ENCODE peak calls at places on chromosomes 12 and 14, in five cellular contexts. One of them, this sample, is unnamed.

GRCh38 chr12:91681751-91682150 is 463.9 kb downstream of the BTG1 start:
- DNase-seq in CD8-positive, alpha-beta memory T cell: no peak
- DNase-seq in H54: no peak
- DNase-seq in cardiac fibroblast: no peak
- DNase-seq in aorta: no peak
- DNase-seq in this sample: no peak

GRCh38 chr14:96071561-96071960 is 32.4 kb downstream of the C14orf132 start:
- DNase-seq in aorta: peak; percentile 58
- DNase-seq in H54: no peak
- DNase-seq in cardiac fibroblast: no peak
- DNase-seq in CD8-positive, alpha-beta memory T cell: no peak
- DNase-seq in this sample: no peak

GRCh38 chr12:109736552-109737108 is 23.0 kb downstream of the FAM222A start:
- DNase-seq in cardiac fibroblast: peak; percentile 68
- DNase-seq in CD8-positive, alpha-beta memory T cell: no peak
- DNase-seq in aorta: peak; percentile 59
- DNase-seq in H54: no peak
- DNase-seq in this sample: no peak

GRCh38 chr12:43676183-43676813 is 82.3 kb downstream of the PUS7L start:
- DNase-seq in CD8-positive, alpha-beta memory T cell: no peak
- DNase-seq in aorta: no peak
- DNase-seq in cardiac fibroblast: peak; percentile 12
- DNase-seq in H54: no peak
- DNase-seq in this sample: peak; percentile 34

GRCh38 chr14:57136669-57137068 is 132.0 kb downstream of the EXOC5 start:
- DNase-seq in aorta: no peak
- DNase-seq in cardiac fibroblast: peak; percentile 3
- DNase-seq in CD8-positive, alpha-beta memory T cell: no peak
- DNase-seq in H54: no peak
- DNase-seq in this sample: no peak

GRCh38 chr14:90419200-90419599 is 22.4 kb downstream of the CALM1 start:
- DNase-seq in CD8-positive, alpha-beta memory T cell: no peak
- DNase-seq in cardiac fibroblast: peak; percentile 96
- DNase-seq in aorta: peak; percentile 95
- DNase-seq in H54: peak; percentile 95
- DNase-seq in this sample: no peak

GRCh38 chr14:90522585-90523191 is 125.9 kb downstream of the CALM1 start:
- DNase-seq in cardiac fibroblast: peak; percentile 65
- DNase-seq in CD8-positive, alpha-beta memory T cell: no peak
- DNase-seq in H54: peak; percentile 82
- DNase-seq in aorta: peak; percentile 92
- DNase-seq in this sample: no peak

GRCh38 chr14:60093088-60093487 is 1.4 kb downstream of the PCNX4 start:
- DNase-seq in cardiac fibroblast: peak; percentile 20
- DNase-seq in aorta: no peak
- DNase-seq in CD8-positive, alpha-beta memory T cell: no peak
- DNase-seq in H54: no peak
- DNase-seq in this sample: no peak

GRCh38 chr12:106585862-106586534 is 3.2 kb downstream of the RFX4 start:
- DNase-seq in H54: no peak
- DNase-seq in aorta: no peak
- DNase-seq in cardiac fibroblast: no peak
- DNase-seq in CD8-positive, alpha-beta memory T cell: no peak
- DNase-seq in this sample: no peak

GRCh38 chr14:78088941-78089340 is 81.2 kb upstream of the NRXN3 start:
- DNase-seq in CD8-positive, alpha-beta memory T cell: no peak
- DNase-seq in H54: no peak
- DNase-seq in aorta: no peak
- DNase-seq in cardiac fibroblast: no peak
- DNase-seq in this sample: no peak

GRCh38 chr12:45324391-45324790 is 108.5 kb downstream of the ANO6 start:
- DNase-seq in cardiac fibroblast: no peak
- DNase-seq in CD8-positive, alpha-beta memory T cell: no peak
- DNase-seq in H54: no peak
- DNase-seq in aorta: no peak
- DNase-seq in this sample: no peak

GRCh38 chr12:132322206-132323132 is 6.9 kb downstream of the GALNT9 start:
- DNase-seq in aorta: no peak
- DNase-seq in cardiac fibroblast: peak; percentile 32
- DNase-seq in H54: no peak
- DNase-seq in CD8-positive, alpha-beta memory T cell: no peak
- DNase-seq in this sample: no peak

GRCh38 chr12:11581179-11581755 is 68.2 kb upstream of the ETV6 start:
- DNase-seq in CD8-positive, alpha-beta memory T cell: peak; percentile 67
- DNase-seq in aorta: no peak
- DNase-seq in H54: peak; percentile 23
- DNase-seq in cardiac fibroblast: peak; percentile 85
- DNase-seq in this sample: peak; percentile 86